ENCODE peak calls at places on chromosomes 11 and 22, in four cellular contexts. O is GM06990, T is Right ventricle myocardium superior, I is NCI-H1092 treated with DMSO at 0.1 percent for 48 hours. R is an unnamed sample.

GRCh38 chr11:72624496-72625201 is 49.6 kb downstream of the PDE2A start:
- DNase-seq in I (no peak), T (peak), O (no peak), R (no peak)

GRCh38 chr11:44617671-44618461 is 52.4 kb downstream of the CD82 start:
- DNase-seq in O (no peak), T (peak), I (no peak), R (no peak)

GRCh38 chr22:35835267-35835997 is 117.8 kb downstream of the APOL5 start:
- DNase-seq in T (no peak), I (no peak), O (no peak), R (no peak)

GRCh38 chr11:17581036-17581731 is 34.1 kb downstream of the OTOG start:
- DNase-seq in O (no peak), T (no peak), I (no peak), R (no peak)

GRCh38 chr11:71543866-71544265 is 4.4 kb upstream of the KRTAP5-9 start:
- DNase-seq in O (no peak), I (no peak), T (no peak), R (peak)

GRCh38 chr22:30777589-30777988 is 82.9 kb downstream of the OSBP2 start:
- DNase-seq in O (no peak), T (no peak), I (no peak), R (no peak)

GRCh38 chr11:36131719-36132349 is 157.4 kb downstream of the COMMD9 start:
- DNase-seq in I (peak), T (peak), O (no peak), R (no peak)

GRCh38 chr11:36073411-36074203 is 129.7 kb downstream of the LDLRAD3 start:
- DNase-seq in O (no peak), T (peak), I (no peak), R (no peak)

GRCh38 chr11:115623021-115623451 is 118.8 kb upstream of the CADM1 start:
- DNase-seq in I (no peak), T (peak), O (no peak), R (no peak)

GRCh38 chr11:27722117-27722844 is 22.0 kb upstream of the BDNF start:
- DNase-seq in T (no peak), O (no peak), I (peak), R (no peak)

GRCh38 chr11:16880184-16880583 is 134.0 kb downstream of the PLEKHA7 start:
- DNase-seq in O (no peak), T (no peak), I (no peak), R (no peak)

GRCh38 chr11:112453601-112454577 is 193.2 kb upstream of the PLET1 start:
- DNase-seq in I (no peak), O (no peak), T (peak), R (no peak)

GRCh38 chr22:36478966-36479365 is 2.5 kb downstream of the TXN2 start:
- DNase-seq in T (no peak), O (no peak), I (no peak), R (no peak)

GRCh38 chr11:73406619-73407018 is 30.4 kb downstream of the RELT start:
- DNase-seq in T (no peak), I (no peak), O (no peak), R (no peak)

GRCh38 chr11:62256281-62256680 is 13.7 kb upstream of the SCGB2A2 start:
- DNase-seq in T (no peak), I (no peak), O (no peak), R (no peak)

GRCh38 chr22:40182231-40182835 is 4.6 kb downstream of the TNRC6B start:
- DNase-seq in T (no peak), I (no peak), O (no peak), R (no peak)

GRCh38 chr11:47966621-47967020 is 13.7 kb upstream of the PTPRJ start:
- DNase-seq in O (no peak), T (no peak), I (no peak), R (no peak)

GRCh38 chr11:19698493-19699292 is 13.9 kb upstream of the NAV2 start:
- DNase-seq in I (no peak), O (no peak), T (peak), R (no peak)

GRCh38 chr11:112871909-112872511 is 89.2 kb upstream of the NCAM1 start:
- DNase-seq in T (no peak), I (no peak), O (no peak), R (no peak)

GRCh38 chr22:35308480-35308945 is 8.8 kb downstream of the TOM1 start:
- DNase-seq in I (no peak), T (no peak), O (peak), R (peak)

GRCh38 chr22:43881091-43882061 is 10.4 kb downstream of the PNPLA5 start:
- DNase-seq in I (no peak), O (no peak), T (no peak), R (no peak)

GRCh38 chr11:102685311-102685710 is 20.3 kb downstream of the MMP27 start:
- DNase-seq in I (no peak), T (no peak), O (no peak), R (no peak)

GRCh38 chr22:20117656-20118571 is 888 bp upstream of the TRMT2A start:
- DNase-seq in O (peak), T (peak), I (no peak), R (peak)

GRCh38 chr11:2704896-2705606 is 5.3 kb upstream of the KCNQ1OT1 start:
- DNase-seq in O (no peak), T (peak), I (peak), R (no peak)

GRCh38 chr11:130728185-130729160 is 187.8 kb downstream of the SNX19 start:
- DNase-seq in I (no peak), O (no peak), T (no peak), R (no peak)

GRCh38 chr11:127451852-127452251 is 451.3 kb upstream of the KIRREL3 start:
- DNase-seq in T (peak), O (no peak), I (no peak), R (no peak)

GRCh38 chr11:48366365-48366764 is at the start of gene OR4C5:
- DNase-seq in T (no peak), O (no peak), I (no peak), R (no peak)

GRCh38 chr11:61150656-61151544 is 10.3 kb downstream of the VPS37C start:
- DNase-seq in T (no peak), O (no peak), I (no peak), R (no peak)

GRCh38 chr11:100929377-100929776 is 200.2 kb downstream of the PGR start:
- DNase-seq in O (peak), T (no peak), I (no peak), R (no peak)

GRCh38 chr11:126495281-126495680 is 139.8 kb downstream of the ST3GAL4 start:
- DNase-seq in O (no peak), I (no peak), T (no peak), R (no peak)

GRCh38 chr22:47175151-47175760 is 412.8 kb downstream of the TBC1D22A start:
- DNase-seq in I (no peak), T (peak), O (peak), R (no peak)

GRCh38 chr11:440065-441042 is 1.5 kb downstream of the ANO9 start:
- DNase-seq in T (peak), I (no peak), O (no peak), R (no peak)

GRCh38 chr22:23896523-23897186 is 2.5 kb downstream of the MIF start:
- DNase-seq in O (no peak), T (no peak), I (no peak), R (no peak)

GRCh38 chr11:38305682-38306081 is 1707.6 kb upstream of the RAG2 start:
- DNase-seq in T (no peak), I (no peak), O (no peak), R (no peak)

GRCh38 chr11:88651556-88651955 is 314.0 kb upstream of the CTSC start:
- DNase-seq in O (no peak), I (no peak), T (no peak), R (no peak)